ENCODE peak calls at places on chromosomes 4 and X, in eight cellular contexts. J, X, L, E, U, G, C and W are unnamed samples.

GRCh38 chrX:10239611-10240064 is 82.9 kb downstream of the CLCN4 start:
- DNase-seq in J (no peak), L (no peak), C (peak), E (no peak), U (no peak), X (no peak), G (peak), W (no peak)

GRCh38 chr4:38759077-38759789 is 23.6 kb downstream of the TLR10 start:
- DNase-seq in C (peak), J (peak), G (peak), L (peak), U (peak), X (peak), E (peak), W (peak)

GRCh38 chr4:31328921-31329320 is 608.8 kb downstream of the PCDH7 start:
- DNase-seq in L (no peak), C (peak), G (no peak), E (no peak), J (no peak), U (no peak), X (no peak), W (no peak)

GRCh38 chr4:100422911-100423310 is 94.9 kb downstream of the EMCN start:
- DNase-seq in X (peak), L (no peak), G (no peak), U (no peak), E (no peak), J (no peak), C (peak), W (no peak)

GRCh38 chr4:41913509-41913908 is 21.7 kb upstream of the TMEM33 start:
- DNase-seq in C (no peak), J (no peak), X (no peak), L (no peak), U (no peak), E (no peak), G (no peak), W (no peak)

GRCh38 chr4:31022702-31023101 is 302.5 kb downstream of the PCDH7 start:
- DNase-seq in C (no peak), E (no peak), L (no peak), G (no peak), X (no peak), J (no peak), U (no peak), W (no peak)

GRCh38 chr4:27049101-27049829 is 188.6 kb downstream of the STIM2 start:
- DNase-seq in G (no peak), E (no peak), L (no peak), J (no peak), U (no peak), X (no peak), C (no peak), W (no peak)

GRCh38 chr4:168917150-168917779 is 92.8 kb downstream of the CBR4 start:
- DNase-seq in E (no peak), L (peak), U (no peak), G (peak), C (peak), X (peak), J (peak), W (peak)

GRCh38 chr4:1291091-1291490 is 1.4 kb downstream of the MAEA start:
- DNase-seq in L (no peak), C (no peak), X (no peak), J (no peak), E (no peak), G (peak), U (no peak), W (no peak)

GRCh38 chr4:158462611-158463010 is 59.1 kb upstream of the RXFP1 start:
- DNase-seq in L (no peak), G (no peak), U (no peak), J (no peak), X (no peak), E (no peak), C (no peak), W (no peak)

GRCh38 chr4:111556861-111557260 is 588.4 kb upstream of the FAM241A start:
- DNase-seq in E (no peak), U (no peak), C (no peak), L (no peak), J (no peak), G (no peak), X (no peak), W (no peak)

GRCh38 chrX:63661676-63662075 is 123.3 kb downstream of the ARHGEF9 start:
- DNase-seq in U (no peak), L (no peak), E (no peak), X (no peak), J (no peak), C (no peak), G (no peak), W (no peak)

GRCh38 chr4:104494822-104495559 is at the start of gene CXXC4:
- DNase-seq in J (peak), G (peak), C (peak), X (peak), L (peak), U (peak), E (no peak), W (peak)

GRCh38 chr4:1238676-1239000 is 10.3 kb downstream of the CTBP1 start:
- DNase-seq in L (no peak), C (no peak), E (no peak), G (no peak), J (peak), U (peak), X (no peak), W (no peak)

GRCh38 chr4:88985088-88985779 is 71.8 kb downstream of the FAM13A start:
- DNase-seq in U (no peak), J (no peak), G (no peak), X (no peak), C (peak), L (no peak), E (no peak), W (no peak)

GRCh38 chr4:79235074-79235473 is 90.8 kb downstream of the NAA11 start:
- DNase-seq in C (no peak), G (no peak), E (no peak), U (no peak), L (no peak), J (no peak), X (no peak), W (no peak)

GRCh38 chr4:165873298-165874071 is 448 bp downstream of the TLL1 start:
- DNase-seq in X (peak), G (peak), U (peak), C (peak), L (peak), J (peak), E (no peak), W (no peak)

GRCh38 chrX:114152130-114152529 is 431.8 kb upstream of the HTR2C start:
- DNase-seq in X (no peak), L (peak), G (no peak), J (no peak), C (peak), E (no peak), U (no peak), W (no peak)

GRCh38 chrX:103215037-103215767 is at the start of gene BEX4:
- DNase-seq in E (peak), J (peak), C (peak), U (peak), G (peak), X (peak), L (peak), W (peak)

GRCh38 chr4:2962614-2963184 is 507 bp downstream of the NOP14 start:
- DNase-seq in C (peak), L (peak), X (peak), G (peak), E (no peak), J (no peak), U (no peak), W (peak)

GRCh38 chrX:150573702-150574101 is 5.3 kb downstream of the MTM1 start:
- DNase-seq in X (no peak), L (no peak), G (no peak), C (no peak), J (peak), U (no peak), E (no peak), W (no peak)

GRCh38 chrX:112832481-112833095 is 8.0 kb downstream of the AMOT start:
- DNase-seq in X (peak), C (peak), J (no peak), L (peak), G (no peak), E (no peak), U (peak), W (no peak)

GRCh38 chr4:150591284-150591874 is 9.4 kb downstream of the MAB21L2 start:
- DNase-seq in J (no peak), X (no peak), G (no peak), U (no peak), C (no peak), E (no peak), L (peak), W (no peak)

GRCh38 chrX:107677501-107677901 is 49.2 kb downstream of the PRPS1 start:
- DNase-seq in L (no peak), G (no peak), J (no peak), U (no peak), C (no peak), X (no peak), E (no peak), W (no peak)

GRCh38 chrX:107726809-107727534 is 48.6 kb downstream of the TSC22D3 start:
- DNase-seq in L (no peak), U (no peak), E (no peak), X (no peak), C (no peak), J (no peak), G (no peak), W (no peak)

GRCh38 chr4:168409089-168409801 is 71.0 kb downstream of the DDX60L start:
- DNase-seq in E (no peak), L (no peak), C (peak), J (no peak), X (no peak), U (no peak), G (no peak), W (no peak)

GRCh38 chr4:166546009-166546408 is 673.0 kb downstream of the TLL1 start:
- DNase-seq in X (no peak), U (no peak), C (no peak), E (no peak), J (no peak), L (no peak), G (no peak), W (no peak)

GRCh38 chr4:21544410-21544809 is 404.2 kb downstream of the KCNIP4 start:
- DNase-seq in L (peak), U (no peak), E (no peak), J (no peak), G (no peak), X (no peak), C (no peak), W (no peak)

GRCh38 chr4:54840992-54841768 is 183.4 kb downstream of the KIT start:
- DNase-seq in X (no peak), E (no peak), U (no peak), C (peak), J (no peak), L (peak), G (no peak), W (no peak)

GRCh38 chrX:7120578-7121219 is 26.8 kb upstream of the STS start:
- DNase-seq in G (no peak), E (no peak), U (no peak), C (peak), J (no peak), L (peak), X (no peak), W (no peak)

GRCh38 chrX:100687128-100687527 is 43.1 kb downstream of the SRPX2 start:
- DNase-seq in E (no peak), X (peak), L (no peak), U (no peak), G (no peak), J (peak), C (no peak), W (no peak)

GRCh38 chrX:24245201-24245600 is 68.7 kb downstream of the SUPT20HL2 start:
- DNase-seq in G (no peak), J (no peak), U (no peak), C (peak), X (no peak), L (peak), E (no peak), W (no peak)

GRCh38 chrX:46574337-46574940 is 874 bp downstream of the CHST7 start:
- DNase-seq in U (no peak), C (no peak), E (peak), L (no peak), X (peak), J (peak), G (no peak), W (peak)

GRCh38 chrX:118520206-118520857 is 24.7 kb downstream of the DOCK11 start:
- DNase-seq in C (peak), X (no peak), J (no peak), E (no peak), L (no peak), G (no peak), U (no peak), W (no peak)
- H3K4me3 ChIP-seq in C (no peak), X (no peak), J (no peak), E (no peak), L (no peak), G (no peak), U (no peak), W (no peak)

DNA sequence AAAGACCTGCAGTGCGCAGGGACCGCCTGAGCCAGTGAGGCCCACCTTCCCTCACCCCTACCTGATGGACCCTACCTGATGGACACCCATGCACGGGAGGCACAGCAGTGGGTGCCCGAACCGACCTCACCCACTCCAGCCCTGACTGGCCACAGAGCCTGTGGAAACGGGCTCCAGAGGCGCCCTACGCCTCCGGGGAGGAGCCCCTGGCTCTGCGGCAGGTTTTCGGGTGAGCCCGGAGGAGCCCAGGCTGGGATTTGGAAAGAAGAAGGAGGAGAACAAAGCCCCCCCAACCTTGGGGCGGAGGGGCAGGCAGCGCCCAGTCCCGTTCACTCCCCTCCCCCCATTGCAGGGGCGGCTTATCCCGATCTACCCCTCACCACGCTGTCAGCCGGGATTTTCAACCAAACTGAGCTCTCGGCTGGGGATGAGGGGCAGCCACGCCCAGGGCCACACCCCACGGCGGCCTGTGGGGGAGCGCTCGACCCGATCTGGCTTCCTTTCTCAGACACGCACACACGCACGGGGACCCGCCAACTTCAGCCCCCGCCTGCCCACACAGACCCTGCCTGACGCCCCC is 675 bp downstream of the L1CAM start:
- DNase-seq in U (no peak), J (peak), G (no peak), L (no peak), C (no peak), X (no peak), E (no peak), W (no peak)
- H3K4me3 ChIP-seq in U (no peak), J (no peak), G (no peak), L (no peak), C (no peak), X (no peak), E (no peak), W (no peak)

GRCh38 chr4:83850435-83850834 is 314.5 kb downstream of the GPAT3 start:
- DNase-seq in G (no peak), E (no peak), X (no peak), U (no peak), J (no peak), C (peak), L (no peak), W (no peak)

GRCh38 chr4:83846193-83846830 is 310.4 kb downstream of the GPAT3 start:
- DNase-seq in G (no peak), E (no peak), C (no peak), L (no peak), U (no peak), X (no peak), J (no peak), W (no peak)

GRCh38 chr4:83855044-83855443 is 319.1 kb downstream of the GPAT3 start:
- DNase-seq in U (no peak), G (no peak), L (peak), X (no peak), C (peak), J (no peak), E (no peak), W (no peak)

GRCh38 chr4:83851261-83852084 is 315.6 kb downstream of the GPAT3 start:
- DNase-seq in C (peak), X (no peak), L (peak), U (no peak), J (no peak), G (no peak), E (no peak), W (no peak)

GRCh38 chr4:83852085-83852451 is 316.2 kb downstream of the GPAT3 start:
- DNase-seq in L (no peak), C (peak), J (no peak), U (no peak), E (no peak), G (no peak), X (no peak), W (no peak)
- H3K4me3 ChIP-seq in L (no peak), C (no peak), J (no peak), U (no peak), E (no peak), G (no peak), X (no peak), W (no peak)

GRCh38 chr4:127624176-127624575 is 8.6 kb upstream of the INTU start:
- DNase-seq in E (no peak), G (no peak), U (no peak), L (no peak), J (no peak), X (no peak), C (no peak), W (no peak)
- H3K4me3 ChIP-seq in E (no peak), G (peak), U (peak), L (no peak), J (no peak), X (peak), C (no peak), W (no peak)

GRCh38 chrX:37906357-37906756 is 59.0 kb upstream of the DYNLT3 start:
- DNase-seq in G (no peak), J (no peak), E (no peak), C (no peak), X (no peak), L (no peak), U (no peak), W (no peak)
- H3K4me3 ChIP-seq in G (no peak), J (no peak), E (no peak), C (peak), X (no peak), L (peak), U (no peak), W (no peak)

DNA sequence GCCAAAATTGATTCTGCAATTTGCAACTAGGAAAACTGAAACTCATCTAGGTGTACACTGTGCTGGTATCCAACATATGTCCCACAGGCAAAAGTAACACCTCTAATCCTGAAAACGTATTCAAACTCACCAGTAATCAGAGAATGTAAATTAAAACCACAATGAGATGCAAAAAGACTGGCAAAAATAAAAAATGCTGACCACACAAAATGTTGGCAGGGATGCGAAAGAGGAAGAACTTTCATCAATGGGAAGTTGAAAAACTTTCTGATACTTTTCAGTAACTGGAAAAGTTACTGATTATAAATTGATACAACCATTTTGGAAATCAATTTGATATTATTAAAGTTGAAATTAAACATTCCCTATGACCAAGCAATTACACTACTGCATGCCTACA is 20.1 kb upstream of the CORIN start:
- DNase-seq in U (no peak), J (no peak), E (no peak), C (no peak), G (no peak), L (no peak), X (no peak), W (no peak)
- H3K4me3 ChIP-seq in U (no peak), J (no peak), E (no peak), C (no peak), G (no peak), L (no peak), X (no peak), W (no peak)

GRCh38 chr4:15703439-15703838 is 574 bp downstream of the BST1 start:
- DNase-seq in U (no peak), G (no peak), X (no peak), C (no peak), E (no peak), L (no peak), J (no peak), W (no peak)

GRCh38 chr4:15706646-15707362 is 3.9 kb downstream of the BST1 start:
- DNase-seq in X (no peak), G (no peak), E (no peak), U (no peak), C (peak), L (no peak), J (no peak), W (no peak)

GRCh38 chr4:15707363-15707715 is 4.5 kb downstream of the BST1 start:
- DNase-seq in C (no peak), X (no peak), J (no peak), U (no peak), G (no peak), L (no peak), E (no peak), W (no peak)

GRCh38 chr4:15704145-15704544 is 1.3 kb downstream of the BST1 start:
- DNase-seq in X (no peak), E (no peak), C (no peak), G (no peak), L (no peak), J (no peak), U (no peak), W (no peak)

GRCh38 chr4:15702941-15703403 is at the start of gene BST1:
- DNase-seq in J (peak), G (peak), U (peak), X (no peak), L (peak), C (peak), E (peak), W (no peak)
- H3K4me3 ChIP-seq in J (peak), G (peak), U (peak), X (no peak), L (peak), C (peak), E (peak), W (peak)

DNA sequence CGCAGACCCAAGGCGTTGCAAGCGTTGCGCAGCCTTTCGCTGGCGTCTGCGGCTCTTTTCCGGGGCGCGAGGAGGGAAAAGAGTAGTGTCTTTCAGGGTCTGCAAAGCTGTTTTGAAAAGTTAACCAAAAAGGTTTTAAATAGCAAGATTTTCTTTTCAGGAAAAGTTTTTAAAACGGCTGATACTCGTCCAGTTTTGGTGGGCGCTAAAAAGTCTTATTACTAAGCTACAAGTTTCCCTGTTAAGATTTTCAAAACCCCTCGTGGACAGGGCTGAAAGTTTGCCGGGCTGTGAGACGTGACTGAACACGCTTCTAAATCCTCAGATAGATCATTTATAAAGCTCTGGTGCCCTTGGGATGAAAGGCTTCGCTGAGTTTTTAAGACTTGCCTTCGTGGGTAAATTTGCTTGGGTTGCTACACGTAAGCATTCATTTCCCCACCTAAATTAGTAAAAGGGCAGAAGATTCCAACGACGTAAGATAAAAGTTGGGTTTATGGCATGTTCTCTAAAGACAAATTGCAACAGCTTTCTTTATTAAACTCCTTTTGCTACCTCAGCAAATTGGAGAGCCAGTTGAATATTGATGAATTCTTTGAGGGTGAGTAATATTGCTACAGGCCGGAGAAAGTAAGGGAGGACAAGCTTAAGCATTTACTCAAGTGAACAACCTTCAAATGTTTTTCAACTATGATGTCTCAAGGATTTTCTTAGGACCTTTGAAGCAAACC is 91.6 kb downstream of the HPRT1 start:
- DNase-seq in L (no peak), G (no peak), U (no peak), J (no peak), C (peak), E (no peak), X (no peak), W (no peak)
- H3K4me3 ChIP-seq in L (peak), G (no peak), U (peak), J (no peak), C (peak), E (no peak), X (peak), W (no peak)